ENCODE peak calls at places on chromosome 7, in six cellular contexts. H is body of pancreas; U is MM.1S; O is naive thymus-derived CD8-positive, alpha-beta T cell; B is right cardiac atrium; G is suprapubic skin. J is an unnamed sample.

GRCh38 chr7:159196584-159196983 is 51.9 kb upstream of the VIPR2 start:
- DNase-seq in H (no peak), U (no peak), O (no peak), B (peak; percentile 26), G (no peak), J (no peak)

GRCh38 chr7:24821045-24821853 is 64.0 kb upstream of the GSDME start:
- DNase-seq in H (peak; percentile 58), U (peak; percentile 92), O (peak; percentile 75), B (no peak), G (peak; percentile 86), J (peak; percentile 66)

GRCh38 chr7:69439636-69440325 is 158.5 kb upstream of the AUTS2 start:
- DNase-seq in H (no peak), U (no peak), O (no peak), B (no peak), G (no peak), J (no peak)

GRCh38 chr7:12637819-12638592 is 49.4 kb upstream of the ARL4A start:
- DNase-seq in H (no peak), U (peak; percentile 62), O (peak; percentile 12), B (no peak), G (no peak), J (no peak)

GRCh38 chr7:50267525-50268041 is 36.9 kb upstream of the IKZF1 start:
- DNase-seq in H (no peak), U (no peak), O (no peak), B (no peak), G (no peak), J (no peak)

GRCh38 chr7:29906200-29907022 is 83.2 kb downstream of the SCRN1 start:
- DNase-seq in H (no peak), U (no peak), O (no peak), B (no peak), G (no peak), J (no peak)

GRCh38 chr7:102992820-102993531 is 80.2 kb downstream of the LRRC17 start:
- DNase-seq in H (peak; percentile 20), U (no peak), O (no peak), B (no peak), G (no peak), J (no peak)

GRCh38 chr7:2034291-2035201 is 198.2 kb downstream of the MAD1L1 start:
- DNase-seq in H (no peak), U (no peak), O (no peak), B (peak; percentile 34), G (peak; percentile 48), J (peak; percentile 6)

GRCh38 chr7:105866124-105866801 is 10.1 kb downstream of the ATXN7L1 start:
- DNase-seq in H (no peak), U (no peak), O (no peak), B (no peak), G (no peak), J (no peak)

GRCh38 chr7:50347693-50348092 is 43.2 kb downstream of the IKZF1 start:
- DNase-seq in H (no peak), U (no peak), O (no peak), B (no peak), G (no peak), J (no peak)

GRCh38 chr7:74042746-74043522 is 15.0 kb downstream of the ELN start:
- DNase-seq in H (peak; percentile 89), U (no peak), O (no peak), B (peak; percentile 54), G (no peak), J (no peak)

GRCh38 chr7:130669051-130669700 is 628 bp upstream of the COPG2 start:
- DNase-seq in H (no peak), U (no peak), O (peak; percentile 1), B (no peak), G (no peak), J (no peak)

GRCh38 chr7:131652934-131653333 is 96.5 kb upstream of the PODXL start:
- DNase-seq in H (no peak), U (no peak), O (no peak), B (no peak), G (no peak), J (no peak)

GRCh38 chr7:130441408-130441854 is 615 bp upstream of the CEP41 start:
- DNase-seq in H (peak; percentile 62), U (peak; percentile 29), O (no peak), B (no peak), G (no peak), J (no peak)

GRCh38 chr7:99359465-99360154 is 14.9 kb upstream of the ARPC1B start:
- DNase-seq in H (no peak), U (no peak), O (no peak), B (no peak), G (no peak), J (no peak)

J was measured in left cardiac atrium.